ENCODE peak calls at places on chromosomes 3 and 15, in nine cellular contexts. L is adrenal gland, I is Peyer's patch, C is IMR-90, H is endothelial cell of umbilical vein, A is heart left ventricle, E is H1, S is HCT116, N is sigmoid colon. U is an unnamed sample.

GRCh38 chr15:86558252-86558651 is 478.6 kb downstream of the AGBL1 start:
- DNase-seq in L (no peak), I (no peak), C (no peak), H (no peak), A (no peak), E (no peak), S (no peak), N (no peak), U (no peak)

GRCh38 chr15:48440084-48440483 is 108.9 kb downstream of the DUT start:
- DNase-seq in L (no peak), I (peak), C (peak), H (no peak), A (peak), E (peak), S (no peak), N (peak), U (no peak)

GRCh38 chr3:114411292-114411691 is 117.5 kb downstream of the TIGIT start:
- DNase-seq in L (no peak), I (no peak), C (peak), H (peak), A (no peak), E (no peak), S (no peak), N (no peak), U (no peak)

GRCh38 chr15:63198752-63199250 is 9.4 kb downstream of the RAB8B start:
- DNase-seq in L (no peak), I (no peak), C (peak), H (no peak), A (no peak), E (no peak), S (no peak), N (no peak), U (no peak)

GRCh38 chr3:23096041-23096440 is 107.1 kb upstream of the UBE2E2 start:
- DNase-seq in L (no peak), I (no peak), C (no peak), H (no peak), A (no peak), E (no peak), S (no peak), N (no peak), U (no peak)

GRCh38 chr3:177208223-177208622 is 10.9 kb upstream of the TBL1XR1 start:
- DNase-seq in L (no peak), I (no peak), C (no peak), H (no peak), A (no peak), E (no peak), S (no peak), N (no peak), U (no peak)

GRCh38 chr3:158775001-158775400 is 26.9 kb upstream of the MFSD1 start:
- DNase-seq in L (no peak), I (no peak), C (no peak), H (no peak), A (no peak), E (no peak), S (no peak), N (no peak), U (no peak)

GRCh38 chr15:41416742-41417417 is at the start of gene RTF1:
- DNase-seq in L (peak), I (peak), C (peak), H (peak), A (peak), E (peak), S (peak), N (peak), U (peak)

GRCh38 chr3:125161607-125162219 is 50.8 kb downstream of the SLC12A8 start:
- DNase-seq in L (no peak), I (no peak), C (no peak), H (no peak), A (peak), E (no peak), S (no peak), N (no peak), U (peak)

GRCh38 chr3:143856252-143856977 is 8.1 kb upstream of the SLC9A9 start:
- DNase-seq in L (no peak), I (no peak), C (no peak), H (no peak), A (no peak), E (no peak), S (no peak), N (no peak), U (no peak)
- TF ChIP-seq POLR2A in L (no peak), I (no peak), C (no peak), H (no peak), A (no peak), E (no peak), S (no peak), N (no peak), U (no peak)

DNA sequence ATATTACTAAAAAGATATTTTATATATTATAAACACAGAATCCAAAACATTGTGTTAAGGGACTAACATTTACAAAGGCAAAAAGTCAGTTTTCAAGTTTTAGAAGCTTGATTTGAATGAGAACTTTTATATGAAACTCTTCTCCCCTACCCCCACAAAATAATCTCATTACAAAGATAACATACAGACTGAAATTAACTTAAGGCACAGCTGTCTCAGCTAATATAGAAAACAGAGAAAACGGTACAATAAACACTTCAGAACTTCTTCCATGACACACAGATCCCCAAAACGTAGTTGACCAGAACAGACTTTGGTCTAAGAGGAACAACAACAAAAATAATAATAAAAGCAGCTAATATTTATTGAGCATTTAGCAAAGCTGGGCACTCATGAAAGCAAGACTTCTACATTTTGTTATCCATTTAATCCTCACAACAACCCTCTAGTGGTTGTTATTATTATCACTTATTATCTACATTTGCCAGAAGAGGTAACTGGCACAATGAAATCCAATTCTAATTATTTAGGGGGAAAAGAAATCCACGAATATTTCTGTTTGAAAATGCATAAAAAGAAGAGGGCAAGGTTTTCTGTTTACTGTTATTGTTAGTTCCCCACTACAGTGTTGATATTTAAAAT is 68.1 kb downstream of the PFN2 start:
- DNase-seq in L (no peak), I (no peak), C (no peak), H (no peak), A (no peak), E (no peak), S (no peak), N (no peak), U (no peak)
- TF ChIP-seq CTCF in L (peak), I (no peak), C (no peak), H (no peak), A (peak), E (no peak), S (peak), N (no peak), U (peak)

DNA sequence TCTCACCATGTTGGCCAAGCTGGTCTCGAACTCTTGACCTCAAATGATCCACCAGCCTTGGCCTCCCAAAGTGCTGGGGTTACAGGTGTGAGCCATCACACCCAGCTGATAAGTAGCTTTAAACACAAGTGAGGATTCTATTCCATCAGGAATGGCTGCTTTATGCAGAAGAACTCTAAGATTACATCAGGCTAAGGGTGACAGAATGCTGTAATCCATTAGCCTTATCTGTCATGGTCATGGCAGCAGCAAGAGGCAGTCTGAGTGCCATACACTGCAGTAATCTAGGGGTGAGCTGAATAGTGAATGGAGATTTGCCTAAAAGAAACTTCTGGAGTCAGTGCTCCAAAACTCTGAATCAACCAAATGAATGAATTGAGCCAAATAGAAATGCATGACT is 39.5 kb downstream of the LIPC start:
- DNase-seq in L (no peak), I (no peak), C (no peak), H (no peak), A (no peak), E (no peak), S (no peak), N (no peak), U (no peak)
- H3K27ac ChIP-seq in L (no peak), I (no peak), C (peak), H (no peak), A (no peak), E (no peak), S (no peak), N (no peak), U (no peak)

GRCh38 chr3:69998759-69999158 is 774 bp upstream of the SAMMSON start:
- DNase-seq in L (no peak), I (no peak), C (no peak), H (no peak), A (no peak), E (no peak), S (no peak), N (no peak), U (peak)

GRCh38 chr3:69997486-69998307 is 1.8 kb upstream of the SAMMSON start:
- DNase-seq in L (no peak), I (no peak), C (no peak), H (no peak), A (no peak), E (no peak), S (no peak), N (no peak), U (no peak)

GRCh38 chr3:70000028-70000410 is 486 bp downstream of the SAMMSON start:
- DNase-seq in L (no peak), I (no peak), C (no peak), H (no peak), A (no peak), E (no peak), S (no peak), N (no peak), U (no peak)

GRCh38 chr3:70000563-70001081 is 1.1 kb downstream of the SAMMSON start:
- DNase-seq in L (no peak), I (no peak), C (peak), H (no peak), A (no peak), E (no peak), S (no peak), N (no peak), U (no peak)

GRCh38 chr3:69999191-70000027 is at the start of gene SAMMSON:
- DNase-seq in L (no peak), I (no peak), C (peak), H (no peak), A (peak), E (peak), S (no peak), N (no peak), U (no peak)
- TF ChIP-seq POLR2A in L (no peak), I (no peak), C (no peak), H (no peak), A (no peak), E (no peak), S (no peak), N (no peak), U (no peak)

GRCh38 chr3:79264892-79265291 is 502.9 kb downstream of the ROBO1 start:
- DNase-seq in L (no peak), I (no peak), C (no peak), H (no peak), A (no peak), E (no peak), S (no peak), N (no peak), U (no peak)
- TF ChIP-seq CTCF in L (no peak), I (no peak), C (no peak), H (no peak), A (no peak), E (no peak), S (no peak), N (no peak), U (no peak)

GRCh38 chr3:45027406-45027805 is 1.3 kb downstream of the CLEC3B start:
- DNase-seq in L (no peak), I (no peak), C (no peak), H (no peak), A (no peak), E (no peak), S (no peak), N (no peak), U (no peak)

GRCh38 chr3:45023675-45024074 is 2.4 kb upstream of the CLEC3B start:
- DNase-seq in L (no peak), I (no peak), C (no peak), H (no peak), A (no peak), E (no peak), S (no peak), N (no peak), U (no peak)

GRCh38 chr3:45026957-45027356 is 854 bp downstream of the CLEC3B start:
- DNase-seq in L (no peak), I (peak), C (peak), H (no peak), A (peak), E (no peak), S (no peak), N (peak), U (no peak)

GRCh38 chr3:45024601-45025262 is 1.4 kb upstream of the CLEC3B start:
- DNase-seq in L (no peak), I (no peak), C (no peak), H (peak), A (peak), E (no peak), S (no peak), N (no peak), U (no peak)

DNA sequence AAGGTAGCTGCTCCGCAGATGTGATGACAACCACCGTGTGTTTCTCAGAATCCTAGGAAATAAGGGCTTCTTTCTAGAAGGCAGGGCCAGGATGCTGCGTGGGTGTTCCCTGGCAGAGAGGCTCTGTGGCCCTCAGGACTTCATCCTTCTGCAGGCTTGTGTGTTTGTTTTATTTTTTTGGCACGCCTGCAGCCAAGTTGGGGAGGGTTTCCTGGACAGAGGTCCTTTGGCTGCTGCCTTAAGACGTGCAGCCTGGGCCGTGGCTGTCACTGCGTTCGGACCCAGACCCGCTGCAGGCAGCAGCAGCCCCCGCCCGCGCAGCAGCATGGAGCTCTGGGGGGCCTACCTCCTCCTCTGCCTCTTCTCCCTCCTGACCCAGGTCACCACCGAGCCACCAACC is at the start of gene CLEC3B:
- DNase-seq in L (no peak), I (peak), C (peak), H (peak), A (peak), E (no peak), S (no peak), N (peak), U (no peak)
- H3K27ac ChIP-seq in L (peak), I (peak), C (no peak), H (no peak), A (peak), E (no peak), S (no peak), N (peak), U (no peak)

DNA sequence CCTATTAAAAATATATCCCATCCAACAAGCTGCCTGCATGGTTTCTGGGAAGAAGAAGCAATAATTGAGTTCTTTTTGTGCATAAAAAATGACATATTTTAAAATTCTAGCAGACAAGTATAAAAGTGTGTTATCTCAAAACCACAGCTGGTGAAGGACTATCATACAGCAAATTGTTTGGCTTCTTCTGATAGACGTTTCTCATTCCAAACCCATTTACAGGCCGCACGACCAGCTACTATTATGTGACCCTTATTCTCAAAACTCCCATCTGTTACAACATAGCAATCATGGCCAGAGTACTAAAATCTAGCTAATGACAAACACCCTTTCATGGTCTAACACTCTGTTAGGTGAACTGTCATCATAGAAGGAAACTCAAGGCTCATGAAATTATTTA is 21.7 kb downstream of the ETFA start:
- DNase-seq in L (no peak), I (no peak), C (no peak), H (no peak), A (no peak), E (no peak), S (no peak), N (no peak), U (no peak)
- TF ChIP-seq POLR2A in L (no peak), I (no peak), C (no peak), H (no peak), A (no peak), E (no peak), S (no peak), N (no peak), U (no peak)

DNA sequence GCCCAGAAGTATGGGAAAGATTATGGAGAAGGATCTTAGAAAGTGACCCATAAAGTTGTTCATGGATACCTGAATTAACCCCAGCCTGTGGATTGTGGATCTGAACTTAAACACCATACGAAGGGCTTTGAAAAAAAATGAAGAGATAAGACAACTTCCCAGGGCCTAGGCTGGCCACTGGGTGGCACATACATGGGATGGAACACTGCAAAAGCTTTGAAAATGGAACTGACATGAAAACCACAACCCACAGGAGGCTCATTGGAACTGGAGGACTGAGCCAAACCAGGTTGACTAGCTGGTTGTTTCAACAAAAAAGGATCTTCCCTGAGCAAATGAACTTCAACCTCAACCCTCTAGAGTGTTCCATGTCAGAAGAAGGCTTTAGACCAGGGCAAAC is 34.5 kb downstream of the FMN1 start:
- DNase-seq in L (no peak), I (no peak), C (no peak), H (no peak), A (no peak), E (no peak), S (no peak), N (no peak), U (no peak)
- TF ChIP-seq CTCF in L (no peak), I (no peak), C (no peak), H (no peak), A (no peak), E (peak), S (peak), N (no peak), U (no peak)